ENCODE peak calls at places on chromosomes 3 and 15, in seven cellular contexts. V is AG09309; W is AG04450; Y is EL; X is activated T-cell treated with anti-CD3 and anti-CD28 coated beads, Interleukin-2, amount 50 U/mL, for 1 hour; U is left cardiac atrium; I is activated gamma-delta T cell treated with Interleukin-2 at 50 U/mL for 16 hours. H is an unnamed sample.
A peak's percentile ranks its signal among the peaks of the same experiment; 100 is the strongest.

GRCh38 chr15:83919319-83919830 is 265.5 kb downstream of the ADAMTSL3 start:
- DNase-seq in V (no peak), W (no peak), Y (no peak), X (no peak), U (no peak), I (no peak), H (no peak)

GRCh38 chr3:117645561-117646242 is 936.1 kb downstream of the TUSC7 start:
- DNase-seq in V (no peak), W (no peak), Y (peak; percentile 28), X (no peak), U (no peak), I (no peak), H (no peak)

GRCh38 chr3:15844889-15845288 is 47.1 kb upstream of the ANKRD28 start:
- DNase-seq in V (no peak), W (no peak), Y (no peak), X (no peak), U (no peak), I (no peak), H (no peak)

GRCh38 chr15:52427804-52428203 is 100.9 kb downstream of the MYO5A start:
- DNase-seq in V (peak; percentile 57), W (peak; percentile 30), Y (peak; percentile 72), X (no peak), U (peak; percentile 44), I (no peak), H (no peak)

GRCh38 chr3:185770071-185770470 is 54.8 kb downstream of the IGF2BP2 start:
- DNase-seq in V (no peak), W (no peak), Y (no peak), X (no peak), U (no peak), I (no peak), H (no peak)

GRCh38 chr15:57384816-57385215 is 8.5 kb downstream of the CGNL1 start:
- DNase-seq in V (no peak), W (peak; percentile 16), Y (peak; percentile 28), X (no peak), U (no peak), I (no peak), H (no peak)

GRCh38 chr15:63402498-63403253 is 21.0 kb upstream of the CA12 start:
- DNase-seq in V (no peak), W (no peak), Y (peak; percentile 50), X (no peak), U (no peak), I (no peak), H (no peak)

GRCh38 chr3:88132894-88133293 is 16.9 kb upstream of the C3orf38 start:
- DNase-seq in V (no peak), W (no peak), Y (no peak), X (no peak), U (no peak), I (no peak), H (no peak)

GRCh38 chr15:85470549-85471271 is 90.3 kb downstream of the AKAP13 start:
- DNase-seq in V (no peak), W (no peak), Y (no peak), X (no peak), U (no peak), I (no peak), H (no peak)

GRCh38 chr15:90987561-90988141 is 6.7 kb downstream of the PRC1 start:
- DNase-seq in V (no peak), W (no peak), Y (no peak), X (no peak), U (no peak), I (no peak), H (no peak)

GRCh38 chr15:88702983-88703382 is 64.2 kb downstream of the ISG20 start:
- DNase-seq in V (no peak), W (no peak), Y (no peak), X (no peak), U (no peak), I (no peak), H (no peak)

GRCh38 chr3:138265745-138266144 is 63.9 kb downstream of the NME9 start:
- DNase-seq in V (no peak), W (no peak), Y (no peak), X (no peak), U (no peak), I (no peak), H (no peak)

GRCh38 chr3:20039765-20040475 is at the start of gene KAT2B:
- DNase-seq in V (no peak), W (no peak), Y (peak; percentile 70), X (peak; percentile 89), U (peak; percentile 80), I (peak; percentile 80), H (peak; percentile 85)

GRCh38 chr3:122064318-122064717 is 9.2 kb downstream of the CD86 start:
- DNase-seq in V (no peak), W (no peak), Y (no peak), X (no peak), U (no peak), I (no peak), H (no peak)

GRCh38 chr15:86555114-86555513 is 475.4 kb downstream of the AGBL1 start:
- DNase-seq in V (no peak), W (no peak), Y (no peak), X (no peak), U (no peak), I (no peak), H (no peak)

GRCh38 chr3:134033315-134033996 is 3.7 kb upstream of the SLCO2A1 start:
- DNase-seq in V (no peak), W (no peak), Y (no peak), X (no peak), U (no peak), I (no peak), H (no peak)

GRCh38 chr3:173411288-173412064 is 13.9 kb downstream of the NLGN1 start:
- DNase-seq in V (no peak), W (no peak), Y (peak; percentile 36), X (no peak), U (no peak), I (no peak), H (peak; percentile 46)

GRCh38 chr3:27719306-27720003 is 2.7 kb downstream of the EOMES start:
- DNase-seq in V (no peak), W (no peak), Y (no peak), X (no peak), U (no peak), I (no peak), H (no peak)